ENCODE peak calls at places on chromosomes 2 and 18, in nine cellular contexts. One of them, this sample, is unnamed.

GRCh38 chr18:23138470-23138869 is 3.2 kb downstream of the CABLES1 start:
- DNase-seq in HCT116: no peak
- DNase-seq in ovary: no peak
- DNase-seq in uterus: peak; percentile 80
- DNase-seq in body of pancreas: peak; percentile 46
- DNase-seq in transverse colon: no peak
- DNase-seq in testis: no peak
- DNase-seq in adrenal gland: no peak
- DNase-seq in A549: no peak
- DNase-seq in this sample: peak; percentile 82

GRCh38 chr2:114661926-114662670 is 219.7 kb downstream of the DPP10 start:
- DNase-seq in uterus: no peak
- DNase-seq in body of pancreas: peak; percentile 14
- DNase-seq in ovary: peak; percentile 12
- DNase-seq in HCT116: no peak
- DNase-seq in A549: no peak
- DNase-seq in testis: peak; percentile 81
- DNase-seq in adrenal gland: peak; percentile 16
- DNase-seq in transverse colon: no peak
- DNase-seq in this sample: peak; percentile 45

GRCh38 chr2:424306-425172 is 136.6 kb upstream of the ALKAL2 start:
- DNase-seq in body of pancreas: no peak
- DNase-seq in ovary: no peak
- DNase-seq in uterus: no peak
- DNase-seq in transverse colon: no peak
- DNase-seq in HCT116: no peak
- DNase-seq in adrenal gland: no peak
- DNase-seq in testis: no peak
- DNase-seq in A549: no peak
- DNase-seq in this sample: no peak

GRCh38 chr18:47254341-47254939 is 3.0 kb upstream of the SKOR2 start:
- DNase-seq in HCT116: no peak
- DNase-seq in A549: no peak
- DNase-seq in uterus: no peak
- DNase-seq in adrenal gland: peak; percentile 66
- DNase-seq in body of pancreas: peak; percentile 35
- DNase-seq in transverse colon: no peak
- DNase-seq in ovary: no peak
- DNase-seq in testis: peak; percentile 75
- DNase-seq in this sample: peak; percentile 71

GRCh38 chr2:214244847-214245246 is 166.0 kb upstream of the VWC2L start:
- DNase-seq in adrenal gland: no peak
- DNase-seq in uterus: no peak
- DNase-seq in testis: no peak
- DNase-seq in transverse colon: no peak
- DNase-seq in HCT116: no peak
- DNase-seq in body of pancreas: no peak
- DNase-seq in ovary: no peak
- DNase-seq in A549: no peak
- DNase-seq in this sample: no peak

GRCh38 chr18:74892066-74892627 is 294.5 kb downstream of the ZNF407 start:
- DNase-seq in A549: no peak
- DNase-seq in testis: no peak
- DNase-seq in adrenal gland: no peak
- DNase-seq in HCT116: no peak
- DNase-seq in transverse colon: no peak
- DNase-seq in ovary: no peak
- DNase-seq in body of pancreas: no peak
- DNase-seq in uterus: no peak
- DNase-seq in this sample: no peak

GRCh38 chr18:25533088-25533676 is 181.2 kb upstream of the ZNF521 start:
- DNase-seq in adrenal gland: no peak
- DNase-seq in ovary: no peak
- DNase-seq in testis: no peak
- DNase-seq in HCT116: no peak
- DNase-seq in transverse colon: no peak
- DNase-seq in uterus: no peak
- DNase-seq in body of pancreas: no peak
- DNase-seq in A549: no peak
- DNase-seq in this sample: no peak

GRCh38 chr2:149019768-149020167 is 18.7 kb upstream of the LYPD6B start:
- DNase-seq in ovary: no peak
- DNase-seq in body of pancreas: no peak
- DNase-seq in transverse colon: no peak
- DNase-seq in testis: no peak
- DNase-seq in HCT116: no peak
- DNase-seq in A549: no peak
- DNase-seq in uterus: no peak
- DNase-seq in adrenal gland: no peak
- DNase-seq in this sample: no peak

GRCh38 chr2:172084734-172085459 is 410 bp upstream of the DLX1 start:
- DNase-seq in testis: peak; percentile 75
- DNase-seq in uterus: peak; percentile 60
- DNase-seq in HCT116: peak; percentile 74
- DNase-seq in adrenal gland: peak; percentile 72
- DNase-seq in A549: peak; percentile 79
- DNase-seq in body of pancreas: peak; percentile 50
- DNase-seq in transverse colon: peak; percentile 69
- DNase-seq in ovary: peak; percentile 41
- DNase-seq in this sample: peak; percentile 52

GRCh38 chr2:36287363-36288275 is 68.0 kb upstream of the CRIM1 start:
- DNase-seq in transverse colon: no peak
- DNase-seq in body of pancreas: no peak
- DNase-seq in adrenal gland: no peak
- DNase-seq in uterus: no peak
- DNase-seq in ovary: no peak
- DNase-seq in testis: no peak
- DNase-seq in A549: no peak
- DNase-seq in HCT116: no peak
- DNase-seq in this sample: no peak

GRCh38 chr2:50614056-50614455 is 417.9 kb downstream of the NRXN1 start:
- DNase-seq in testis: no peak
- DNase-seq in adrenal gland: no peak
- DNase-seq in HCT116: no peak
- DNase-seq in transverse colon: no peak
- DNase-seq in body of pancreas: no peak
- DNase-seq in A549: no peak
- DNase-seq in uterus: no peak
- DNase-seq in ovary: no peak
- DNase-seq in this sample: no peak

GRCh38 chr2:228318218-228318617 is 136.7 kb upstream of the SPHKAP start:
- DNase-seq in A549: peak; percentile 1
- DNase-seq in HCT116: peak; percentile 27
- DNase-seq in body of pancreas: peak; percentile 56
- DNase-seq in adrenal gland: peak; percentile 25
- DNase-seq in uterus: no peak
- DNase-seq in testis: peak; percentile 40
- DNase-seq in transverse colon: peak; percentile 11
- DNase-seq in ovary: no peak
- DNase-seq in this sample: no peak

GRCh38 chr18:77671456-77672167 is 422.0 kb downstream of the GALR1 start:
- DNase-seq in uterus: no peak
- DNase-seq in ovary: no peak
- DNase-seq in HCT116: no peak
- DNase-seq in transverse colon: no peak
- DNase-seq in A549: no peak
- DNase-seq in testis: no peak
- DNase-seq in body of pancreas: no peak
- DNase-seq in adrenal gland: no peak
- DNase-seq in this sample: no peak

DNA sequence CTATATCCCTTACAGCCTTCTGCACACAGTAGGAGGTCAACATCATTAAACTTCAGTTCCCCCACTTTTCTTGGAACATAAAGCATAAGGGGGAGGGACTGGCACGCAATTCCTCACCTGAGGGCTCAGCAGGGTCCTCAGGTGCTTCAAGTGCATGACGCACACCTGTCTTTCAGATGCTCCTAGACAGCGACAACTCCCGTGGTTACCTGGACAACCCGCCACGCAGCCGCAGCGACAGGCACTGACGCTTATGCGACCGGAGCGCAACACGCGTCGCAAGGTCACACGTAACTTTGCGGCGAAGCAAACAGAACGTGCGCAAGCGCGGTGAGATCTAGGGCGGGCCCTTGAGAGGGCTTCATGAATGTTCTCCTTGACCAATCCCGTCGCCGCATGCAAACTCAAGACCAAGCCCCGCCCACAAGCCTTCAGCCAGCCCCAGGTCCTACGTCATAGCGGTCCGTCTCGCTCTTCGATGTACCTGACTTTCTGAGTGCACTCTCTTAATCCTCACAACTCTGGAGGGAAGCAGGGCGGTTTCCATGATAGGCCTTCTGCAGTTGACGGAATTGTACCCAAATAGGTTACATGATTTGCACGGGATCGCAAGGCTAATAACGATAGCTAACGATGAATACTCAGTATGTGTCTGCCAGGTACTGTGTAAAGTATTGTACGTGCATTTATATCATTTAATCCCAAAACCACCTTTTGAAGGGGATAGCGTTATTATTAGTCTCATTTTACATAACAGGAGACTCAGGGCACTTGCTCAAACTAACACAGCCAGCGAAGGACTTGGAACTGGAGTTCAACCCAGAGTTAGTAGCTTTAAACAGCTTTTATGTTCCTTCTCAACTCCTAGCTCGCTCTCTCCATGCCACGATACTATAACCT is at the start of gene IFT172:
- DNase-seq in testis: peak; percentile 100
- DNase-seq in uterus: peak; percentile 99
- DNase-seq in ovary: peak; percentile 96
- DNase-seq in HCT116: peak; percentile 99
- DNase-seq in transverse colon: peak; percentile 100
- DNase-seq in adrenal gland: peak; percentile 99
- DNase-seq in A549: peak; percentile 98
- DNase-seq in body of pancreas: peak; percentile 100
- DNase-seq in this sample: peak; percentile 100
- TF ChIP-seq POLR2A in testis: no peak
- TF ChIP-seq POLR2A in uterus: no peak
- TF ChIP-seq POLR2A in ovary: peak; percentile 79
- TF ChIP-seq POLR2A in HCT116: peak; percentile 86
- TF ChIP-seq POLR2A in transverse colon: peak; percentile 80
- TF ChIP-seq POLR2A in adrenal gland: peak; percentile 80
- TF ChIP-seq POLR2A in A549: peak; percentile 38
- TF ChIP-seq POLR2A in body of pancreas: peak; percentile 94
- TF ChIP-seq POLR2A in this sample: peak; percentile 53

DNA sequence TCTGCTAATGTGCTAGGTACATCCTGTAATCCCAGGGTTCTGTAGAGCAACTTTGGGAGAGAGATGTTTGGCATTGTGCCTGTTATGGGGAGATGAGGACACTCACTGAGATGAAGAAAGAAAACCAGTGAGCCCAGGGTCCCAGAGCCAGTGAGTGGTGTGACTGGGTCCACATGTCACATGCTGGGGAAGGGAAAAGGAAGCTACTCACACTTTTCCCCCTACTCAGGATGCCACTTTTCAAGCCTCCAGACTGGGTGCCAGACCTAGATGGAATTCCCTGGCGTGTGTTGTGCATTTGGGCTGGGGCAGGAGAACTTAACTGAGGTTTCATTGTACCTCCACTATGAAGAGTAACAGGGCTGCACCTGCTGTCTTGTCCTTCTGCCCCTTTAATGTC is 10.0 kb downstream of the INSIG2 start:
- DNase-seq in A549: no peak
- DNase-seq in HCT116: no peak
- DNase-seq in adrenal gland: no peak
- DNase-seq in transverse colon: no peak
- DNase-seq in body of pancreas: no peak
- DNase-seq in uterus: no peak
- DNase-seq in ovary: no peak
- DNase-seq in testis: no peak
- DNase-seq in this sample: no peak
- H3K4me1 ChIP-seq in A549: peaks cover 5% of the 10 kb centered on the region
- H3K4me1 ChIP-seq in HCT116: no peaks in the 10 kb centered on the region
- H3K4me1 ChIP-seq in adrenal gland: peaks cover 6% of the 10 kb centered on the region
- H3K4me1 ChIP-seq in transverse colon: no peaks in the 10 kb centered on the region
- H3K4me1 ChIP-seq in body of pancreas: no peaks in the 10 kb centered on the region
- H3K4me1 ChIP-seq in uterus: no peaks in the 10 kb centered on the region
- H3K4me1 ChIP-seq in ovary: no peaks in the 10 kb centered on the region
- H3K4me1 ChIP-seq in testis: no peaks in the 10 kb centered on the region
- H3K4me1 ChIP-seq in this sample: no peaks in the 10 kb centered on the region

GRCh38 chr2:241334813-241335212 is 19.1 kb downstream of the SEPTIN2 start:
- DNase-seq in adrenal gland: no peak
- DNase-seq in uterus: no peak
- DNase-seq in ovary: no peak
- DNase-seq in testis: no peak
- DNase-seq in body of pancreas: no peak
- DNase-seq in A549: no peak
- DNase-seq in transverse colon: no peak
- DNase-seq in HCT116: no peak
- DNase-seq in this sample: no peak

GRCh38 chr2:241339839-241340471 is 16.1 kb upstream of the FARP2 start:
- DNase-seq in adrenal gland: no peak
- DNase-seq in A549: no peak
- DNase-seq in body of pancreas: no peak
- DNase-seq in uterus: no peak
- DNase-seq in transverse colon: no peak
- DNase-seq in testis: no peak
- DNase-seq in HCT116: no peak
- DNase-seq in ovary: no peak
- DNase-seq in this sample: no peak

GRCh38 chr2:241344925-241345651 is 11.0 kb upstream of the FARP2 start:
- DNase-seq in testis: no peak
- DNase-seq in uterus: no peak
- DNase-seq in A549: no peak
- DNase-seq in transverse colon: no peak
- DNase-seq in body of pancreas: no peak
- DNase-seq in ovary: no peak
- DNase-seq in HCT116: no peak
- DNase-seq in adrenal gland: no peak
- DNase-seq in this sample: no peak

DNA sequence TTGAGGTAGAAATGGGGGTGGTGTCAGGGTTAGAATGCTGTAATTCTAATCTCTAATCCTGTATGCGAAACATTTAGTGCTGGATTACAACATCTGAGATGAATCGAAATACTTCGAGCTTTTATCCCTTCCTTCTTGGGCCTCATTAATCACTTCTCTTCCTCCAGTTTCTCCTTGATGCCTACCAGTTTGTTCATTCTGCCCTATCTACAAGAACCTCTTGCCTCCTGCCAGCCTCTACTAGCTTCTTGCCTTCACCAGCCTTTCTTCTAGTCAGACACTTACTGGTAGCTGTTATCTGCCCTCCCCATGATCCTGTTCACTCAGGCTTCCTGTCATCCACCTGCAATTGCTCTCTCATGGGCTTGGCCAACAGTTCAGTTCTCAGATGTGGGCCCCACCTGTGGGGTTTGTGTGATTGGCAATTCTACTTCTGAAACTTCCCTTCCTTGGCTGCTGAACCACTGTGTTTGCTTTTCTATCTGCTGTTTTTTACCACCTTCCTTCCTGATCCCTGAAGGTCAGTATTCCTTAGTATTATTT is 15.4 kb upstream of the FARP2 start:
- DNase-seq in A549: no peak
- DNase-seq in HCT116: no peak
- DNase-seq in ovary: no peak
- DNase-seq in adrenal gland: no peak
- DNase-seq in testis: no peak
- DNase-seq in body of pancreas: no peak
- DNase-seq in uterus: no peak
- DNase-seq in transverse colon: peak; percentile 28
- DNase-seq in this sample: no peak
- H3K27ac ChIP-seq in A549: no peak overlapping the region
- H3K27ac ChIP-seq in HCT116: no peak overlapping the region
- H3K27ac ChIP-seq in ovary: no peak overlapping the region
- H3K27ac ChIP-seq in adrenal gland: peak overlapping the region; percentile 73
- H3K27ac ChIP-seq in testis: peak overlapping the region; percentile 21
- H3K27ac ChIP-seq in body of pancreas: no peak overlapping the region
- H3K27ac ChIP-seq in uterus: peak overlapping the region; percentile 51
- H3K27ac ChIP-seq in transverse colon: peak overlapping the region; percentile 30
- H3K27ac ChIP-seq in this sample: no peak overlapping the region

GRCh38 chr18:29305516-29305915 is 1128.6 kb upstream of the CDH2 start:
- DNase-seq in HCT116: no peak
- DNase-seq in body of pancreas: no peak
- DNase-seq in transverse colon: no peak
- DNase-seq in ovary: no peak
- DNase-seq in testis: no peak
- DNase-seq in uterus: no peak
- DNase-seq in adrenal gland: no peak
- DNase-seq in A549: no peak
- DNase-seq in this sample: no peak
- TF ChIP-seq POLR2A in HCT116: no peak
- TF ChIP-seq POLR2A in body of pancreas: no peak
- TF ChIP-seq POLR2A in transverse colon: no peak
- TF ChIP-seq POLR2A in ovary: no peak
- TF ChIP-seq POLR2A in testis: no peak
- TF ChIP-seq POLR2A in uterus: no peak
- TF ChIP-seq POLR2A in adrenal gland: no peak
- TF ChIP-seq POLR2A in A549: no peak
- TF ChIP-seq POLR2A in this sample: no peak